ENCODE peak calls at places on chromosomes 11 and 22, in nine cellular contexts. One of them, this sample, is unnamed. For H3K4me1 and H3K9me3, the result is how much of the 10 kb centered on the place peaks cover.

GRCh38 chr11:120931057-120931779 is 92.7 kb upstream of the TBCEL start:
- DNase-seq in CD8-positive, alpha-beta T cell: no peak
- DNase-seq in colonic mucosa: no peak
- DNase-seq in PC-3: no peak
- DNase-seq in OCI-LY7: peak
- DNase-seq in gastrocnemius medialis: no peak
- DNase-seq in right atrium auricular region: no peak
- DNase-seq in RWPE2: no peak
- DNase-seq in endodermal cell: peak
- DNase-seq in this sample: no peak

GRCh38 chr11:30873924-30874323 is 287.8 kb upstream of the MPPED2 start:
- DNase-seq in CD8-positive, alpha-beta T cell: no peak
- DNase-seq in colonic mucosa: no peak
- DNase-seq in PC-3: no peak
- DNase-seq in OCI-LY7: no peak
- DNase-seq in gastrocnemius medialis: no peak
- DNase-seq in right atrium auricular region: no peak
- DNase-seq in RWPE2: no peak
- DNase-seq in endodermal cell: no peak
- DNase-seq in this sample: peak

GRCh38 chr11:57762235-57762866 is 749 bp downstream of the CTNND1 start:
- DNase-seq in CD8-positive, alpha-beta T cell: no peak
- DNase-seq in colonic mucosa: peak
- DNase-seq in PC-3: peak
- DNase-seq in OCI-LY7: no peak
- DNase-seq in gastrocnemius medialis: no peak
- DNase-seq in right atrium auricular region: no peak
- DNase-seq in RWPE2: no peak
- DNase-seq in endodermal cell: no peak
- DNase-seq in this sample: peak

GRCh38 chr11:16607675-16608644 is 130.5 kb upstream of the C11orf58 start:
- DNase-seq in CD8-positive, alpha-beta T cell: no peak
- DNase-seq in colonic mucosa: peak
- DNase-seq in PC-3: no peak
- DNase-seq in OCI-LY7: no peak
- DNase-seq in gastrocnemius medialis: peak
- DNase-seq in right atrium auricular region: peak
- DNase-seq in RWPE2: peak
- DNase-seq in endodermal cell: peak
- DNase-seq in this sample: peak

GRCh38 chr11:31455177-31455576 is 54.2 kb downstream of the IMMP1L start:
- DNase-seq in CD8-positive, alpha-beta T cell: no peak
- DNase-seq in colonic mucosa: no peak
- DNase-seq in PC-3: no peak
- DNase-seq in OCI-LY7: no peak
- DNase-seq in gastrocnemius medialis: no peak
- DNase-seq in right atrium auricular region: no peak
- DNase-seq in RWPE2: no peak
- DNase-seq in endodermal cell: no peak
- DNase-seq in this sample: no peak

GRCh38 chr11:12216542-12217422 is 106.4 kb downstream of the MICAL2 start:
- DNase-seq in CD8-positive, alpha-beta T cell: no peak
- DNase-seq in colonic mucosa: peak
- DNase-seq in PC-3: no peak
- DNase-seq in OCI-LY7: no peak
- DNase-seq in gastrocnemius medialis: no peak
- DNase-seq in right atrium auricular region: no peak
- DNase-seq in RWPE2: no peak
- DNase-seq in endodermal cell: no peak
- DNase-seq in this sample: no peak

GRCh38 chr11:89184021-89184420 is 6.3 kb downstream of the TYR start:
- DNase-seq in CD8-positive, alpha-beta T cell: no peak
- DNase-seq in colonic mucosa: no peak
- DNase-seq in PC-3: peak
- DNase-seq in OCI-LY7: no peak
- DNase-seq in gastrocnemius medialis: no peak
- DNase-seq in right atrium auricular region: no peak
- DNase-seq in RWPE2: no peak
- DNase-seq in endodermal cell: no peak
- DNase-seq in this sample: no peak

GRCh38 chr11:8567597-8568198 is 26.3 kb downstream of the STK33 start:
- DNase-seq in CD8-positive, alpha-beta T cell: no peak
- DNase-seq in colonic mucosa: no peak
- DNase-seq in PC-3: no peak
- DNase-seq in OCI-LY7: no peak
- DNase-seq in gastrocnemius medialis: no peak
- DNase-seq in right atrium auricular region: no peak
- DNase-seq in RWPE2: no peak
- DNase-seq in endodermal cell: no peak
- DNase-seq in this sample: no peak

GRCh38 chr11:68998390-68998911 is 14.6 kb downstream of the MRGPRF start:
- DNase-seq in CD8-positive, alpha-beta T cell: no peak
- DNase-seq in colonic mucosa: peak
- DNase-seq in PC-3: peak
- DNase-seq in OCI-LY7: no peak
- DNase-seq in gastrocnemius medialis: no peak
- DNase-seq in right atrium auricular region: no peak
- DNase-seq in RWPE2: no peak
- DNase-seq in endodermal cell: no peak
- DNase-seq in this sample: no peak

GRCh38 chr22:41968601-41969000 is 642 bp upstream of the SEPTIN3 start:
- DNase-seq in CD8-positive, alpha-beta T cell: no peak
- DNase-seq in colonic mucosa: peak
- DNase-seq in PC-3: no peak
- DNase-seq in OCI-LY7: no peak
- DNase-seq in gastrocnemius medialis: no peak
- DNase-seq in right atrium auricular region: no peak
- DNase-seq in RWPE2: no peak
- DNase-seq in endodermal cell: peak
- DNase-seq in this sample: no peak

GRCh38 chr11:44939673-44940072 is 11.0 kb downstream of the TP53I11 start:
- DNase-seq in CD8-positive, alpha-beta T cell: no peak
- DNase-seq in colonic mucosa: no peak
- DNase-seq in PC-3: no peak
- DNase-seq in OCI-LY7: no peak
- DNase-seq in gastrocnemius medialis: no peak
- DNase-seq in right atrium auricular region: peak
- DNase-seq in RWPE2: no peak
- DNase-seq in endodermal cell: peak
- DNase-seq in this sample: peak

GRCh38 chr11:69834811-69835800 is 15.9 kb upstream of the FGF3 start:
- DNase-seq in CD8-positive, alpha-beta T cell: no peak
- DNase-seq in colonic mucosa: no peak
- DNase-seq in PC-3: no peak
- DNase-seq in OCI-LY7: no peak
- DNase-seq in gastrocnemius medialis: no peak
- DNase-seq in right atrium auricular region: no peak
- DNase-seq in RWPE2: no peak
- DNase-seq in endodermal cell: peak
- DNase-seq in this sample: peak

GRCh38 chr11:112555491-112556364 is 295.1 kb upstream of the PLET1 start:
- DNase-seq in CD8-positive, alpha-beta T cell: peak
- DNase-seq in colonic mucosa: peak
- DNase-seq in PC-3: peak
- DNase-seq in OCI-LY7: peak
- DNase-seq in gastrocnemius medialis: peak
- DNase-seq in right atrium auricular region: peak
- DNase-seq in RWPE2: no peak
- DNase-seq in endodermal cell: peak
- DNase-seq in this sample: peak

GRCh38 chr11:36945384-36945783 is 347.3 kb upstream of the RAG2 start:
- DNase-seq in CD8-positive, alpha-beta T cell: no peak
- DNase-seq in colonic mucosa: no peak
- DNase-seq in PC-3: peak
- DNase-seq in OCI-LY7: peak
- DNase-seq in gastrocnemius medialis: no peak
- DNase-seq in right atrium auricular region: no peak
- DNase-seq in RWPE2: no peak
- DNase-seq in endodermal cell: no peak
- DNase-seq in this sample: no peak

DNA sequence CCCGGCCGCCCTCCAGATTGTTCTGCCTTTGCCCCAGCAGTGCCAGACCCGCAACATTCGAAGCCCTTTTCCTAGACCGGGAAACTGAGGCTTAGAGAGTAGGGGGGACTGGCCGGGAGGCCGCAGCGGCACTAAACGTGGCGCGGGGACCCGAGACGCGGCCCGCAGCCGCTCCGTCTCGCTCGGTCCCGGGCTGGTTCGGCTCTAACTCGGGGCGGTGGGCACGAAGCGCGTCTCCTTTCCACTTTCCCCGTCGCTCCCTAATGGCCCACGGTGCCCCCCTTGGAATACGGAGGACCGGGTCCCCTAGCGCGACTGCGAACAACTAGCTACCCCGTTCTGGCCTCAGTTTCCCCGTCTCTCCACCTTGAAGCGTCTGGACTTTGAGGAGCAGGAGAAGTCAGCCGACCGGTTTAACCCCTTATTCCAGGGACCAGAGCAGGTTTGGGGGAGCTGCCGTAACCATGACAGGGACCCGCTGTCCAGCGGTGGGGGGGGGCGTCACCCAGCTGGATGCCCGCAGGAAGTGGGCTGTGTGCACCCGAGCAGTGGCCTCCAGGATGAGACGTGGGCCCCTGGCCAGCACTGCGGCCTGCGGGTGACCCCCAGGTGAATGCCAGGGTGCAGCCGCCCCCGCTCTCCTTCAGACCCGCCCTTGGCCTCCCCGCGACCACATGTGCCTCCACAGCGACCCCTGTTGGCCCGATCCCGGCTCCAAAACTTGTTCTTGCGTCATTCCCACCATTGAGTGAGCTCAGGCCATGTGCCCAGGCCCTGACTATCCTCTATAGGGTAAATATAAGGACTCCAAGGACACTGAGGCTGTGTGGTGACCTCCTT is 1.1 kb downstream of the CDC42EP1 start:
- DNase-seq in CD8-positive, alpha-beta T cell: peak
- DNase-seq in colonic mucosa: peak
- DNase-seq in PC-3: peak
- DNase-seq in OCI-LY7: peak
- DNase-seq in gastrocnemius medialis: peak
- DNase-seq in right atrium auricular region: peak
- DNase-seq in RWPE2: peak
- DNase-seq in endodermal cell: peak
- DNase-seq in this sample: peak
- H3K4me1 ChIP-seq in CD8-positive, alpha-beta T cell: under half
- H3K4me1 ChIP-seq in colonic mucosa: under half
- H3K4me1 ChIP-seq in PC-3: under half
- H3K4me1 ChIP-seq in OCI-LY7: under half
- H3K4me1 ChIP-seq in gastrocnemius medialis: under half
- H3K4me1 ChIP-seq in right atrium auricular region: half or more
- H3K4me1 ChIP-seq in RWPE2: under half
- H3K4me1 ChIP-seq in endodermal cell: under half
- H3K4me1 ChIP-seq in this sample: under half

GRCh38 chr11:132610791-132611190 is 921.5 kb downstream of the OPCML start:
- DNase-seq in CD8-positive, alpha-beta T cell: no peak
- DNase-seq in colonic mucosa: no peak
- DNase-seq in PC-3: no peak
- DNase-seq in OCI-LY7: no peak
- DNase-seq in gastrocnemius medialis: no peak
- DNase-seq in right atrium auricular region: no peak
- DNase-seq in RWPE2: no peak
- DNase-seq in endodermal cell: no peak
- DNase-seq in this sample: no peak
- H3K9me3 ChIP-seq in CD8-positive, alpha-beta T cell: under half
- H3K9me3 ChIP-seq in colonic mucosa: under half
- H3K9me3 ChIP-seq in PC-3: under half
- H3K9me3 ChIP-seq in OCI-LY7: under half
- H3K9me3 ChIP-seq in gastrocnemius medialis: under half
- H3K9me3 ChIP-seq in right atrium auricular region: under half
- H3K9me3 ChIP-seq in RWPE2: under half
- H3K9me3 ChIP-seq in endodermal cell: under half
- H3K9me3 ChIP-seq in this sample: under half

GRCh38 chr11:64092761-64093136 is 57.0 kb downstream of the FLRT1 start:
- DNase-seq in CD8-positive, alpha-beta T cell: no peak
- DNase-seq in colonic mucosa: no peak
- DNase-seq in PC-3: no peak
- DNase-seq in OCI-LY7: no peak
- DNase-seq in gastrocnemius medialis: no peak
- DNase-seq in right atrium auricular region: no peak
- DNase-seq in RWPE2: no peak
- DNase-seq in endodermal cell: no peak
- DNase-seq in this sample: peak

GRCh38 chr11:64094463-64095223 is 58.9 kb downstream of the FLRT1 start:
- DNase-seq in CD8-positive, alpha-beta T cell: no peak
- DNase-seq in colonic mucosa: no peak
- DNase-seq in PC-3: peak
- DNase-seq in OCI-LY7: no peak
- DNase-seq in gastrocnemius medialis: peak
- DNase-seq in right atrium auricular region: no peak
- DNase-seq in RWPE2: peak
- DNase-seq in endodermal cell: peak
- DNase-seq in this sample: peak

GRCh38 chr11:64095286-64095825 is 59.6 kb downstream of the FLRT1 start:
- DNase-seq in CD8-positive, alpha-beta T cell: no peak
- DNase-seq in colonic mucosa: no peak
- DNase-seq in PC-3: no peak
- DNase-seq in OCI-LY7: no peak
- DNase-seq in gastrocnemius medialis: no peak
- DNase-seq in right atrium auricular region: no peak
- DNase-seq in RWPE2: no peak
- DNase-seq in endodermal cell: no peak
- DNase-seq in this sample: no peak

GRCh38 chr11:64092119-64092760 is 56.5 kb downstream of the FLRT1 start:
- DNase-seq in CD8-positive, alpha-beta T cell: no peak
- DNase-seq in colonic mucosa: no peak
- DNase-seq in PC-3: no peak
- DNase-seq in OCI-LY7: no peak
- DNase-seq in gastrocnemius medialis: no peak
- DNase-seq in right atrium auricular region: no peak
- DNase-seq in RWPE2: no peak
- DNase-seq in endodermal cell: no peak
- DNase-seq in this sample: no peak

GRCh38 chr11:64093233-64094039 is 57.7 kb downstream of the FLRT1 start:
- DNase-seq in CD8-positive, alpha-beta T cell: no peak
- DNase-seq in colonic mucosa: no peak
- DNase-seq in PC-3: peak
- DNase-seq in OCI-LY7: no peak
- DNase-seq in gastrocnemius medialis: no peak
- DNase-seq in right atrium auricular region: no peak
- DNase-seq in RWPE2: no peak
- DNase-seq in endodermal cell: no peak
- DNase-seq in this sample: no peak
- H3K4me1 ChIP-seq in CD8-positive, alpha-beta T cell: under half
- H3K4me1 ChIP-seq in colonic mucosa: under half
- H3K4me1 ChIP-seq in PC-3: under half
- H3K4me1 ChIP-seq in OCI-LY7: under half
- H3K4me1 ChIP-seq in gastrocnemius medialis: half or more
- H3K4me1 ChIP-seq in right atrium auricular region: under half
- H3K4me1 ChIP-seq in RWPE2: under half
- H3K4me1 ChIP-seq in endodermal cell: under half
- H3K4me1 ChIP-seq in this sample: half or more

DNA sequence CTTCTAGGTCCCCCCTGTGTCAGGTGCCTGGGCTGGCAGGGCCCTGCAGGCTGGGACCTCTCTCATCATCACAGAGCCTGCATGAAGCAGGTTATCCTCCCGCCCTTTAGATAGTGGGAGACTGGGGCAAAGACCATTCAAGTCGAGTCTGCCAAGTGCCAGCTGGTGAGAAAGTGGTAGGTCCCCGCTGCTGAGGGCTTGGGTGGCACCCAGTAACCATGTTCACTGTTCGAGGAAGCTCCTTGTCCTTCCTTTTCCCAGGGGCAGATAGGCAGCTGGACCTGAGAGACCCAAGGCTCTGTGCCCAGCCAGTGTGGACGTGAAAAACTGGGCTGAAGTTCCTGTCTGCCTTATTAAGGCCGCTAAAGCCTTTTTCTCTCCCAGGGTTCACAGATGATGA is 1319.8 kb downstream of the TBC1D22A start:
- DNase-seq in CD8-positive, alpha-beta T cell: no peak
- DNase-seq in colonic mucosa: no peak
- DNase-seq in PC-3: no peak
- DNase-seq in OCI-LY7: no peak
- DNase-seq in gastrocnemius medialis: no peak
- DNase-seq in right atrium auricular region: no peak
- DNase-seq in RWPE2: no peak
- DNase-seq in endodermal cell: no peak
- DNase-seq in this sample: no peak
- H3K9me3 ChIP-seq in CD8-positive, alpha-beta T cell: under half
- H3K9me3 ChIP-seq in colonic mucosa: under half
- H3K9me3 ChIP-seq in PC-3: under half
- H3K9me3 ChIP-seq in OCI-LY7: under half
- H3K9me3 ChIP-seq in gastrocnemius medialis: under half
- H3K9me3 ChIP-seq in right atrium auricular region: under half
- H3K9me3 ChIP-seq in RWPE2: under half
- H3K9me3 ChIP-seq in endodermal cell: under half
- H3K9me3 ChIP-seq in this sample: under half